ENCODE peak calls at places on chromosomes 11 and 22, in seven cellular contexts. One of them, this sample, is unnamed. For H3K4me1, the result is how much of the 10 kb centered on the place peaks cover.

GRCh38 chr11:47607380-47607779 is 13.2 kb upstream of the C1QTNF4 start:
- DNase-seq in effector memory CD4-positive, alpha-beta T cell: no peak
- DNase-seq in SJSA1: no peak
- DNase-seq in mesendoderm: no peak
- DNase-seq in right atrium auricular region: no peak
- DNase-seq in breast epithelium: no peak
- DNase-seq in iPS DF 6.9: no peak
- DNase-seq in this sample: no peak

GRCh38 chr11:111911563-111912401 is at the start of gene CRYAB:
- DNase-seq in effector memory CD4-positive, alpha-beta T cell: no peak
- DNase-seq in SJSA1: peak
- DNase-seq in mesendoderm: peak
- DNase-seq in right atrium auricular region: peak
- DNase-seq in breast epithelium: peak
- DNase-seq in iPS DF 6.9: no peak
- DNase-seq in this sample: peak

GRCh38 chr11:30128269-30128932 is 102.4 kb upstream of the FSHB start:
- DNase-seq in effector memory CD4-positive, alpha-beta T cell: no peak
- DNase-seq in SJSA1: peak
- DNase-seq in mesendoderm: peak
- DNase-seq in right atrium auricular region: no peak
- DNase-seq in breast epithelium: no peak
- DNase-seq in iPS DF 6.9: peak
- DNase-seq in this sample: no peak

GRCh38 chr22:27985323-27986275 is 66.5 kb upstream of the PITPNB start:
- DNase-seq in effector memory CD4-positive, alpha-beta T cell: no peak
- DNase-seq in SJSA1: no peak
- DNase-seq in mesendoderm: peak
- DNase-seq in right atrium auricular region: peak
- DNase-seq in breast epithelium: no peak
- DNase-seq in iPS DF 6.9: no peak
- DNase-seq in this sample: no peak

GRCh38 chr11:12556788-12557384 is 117.3 kb upstream of the TEAD1 start:
- DNase-seq in effector memory CD4-positive, alpha-beta T cell: no peak
- DNase-seq in SJSA1: peak
- DNase-seq in mesendoderm: peak
- DNase-seq in right atrium auricular region: peak
- DNase-seq in breast epithelium: peak
- DNase-seq in iPS DF 6.9: peak
- DNase-seq in this sample: no peak

GRCh38 chr22:44586337-44586990 is 88.4 kb upstream of the RTL6 start:
- DNase-seq in effector memory CD4-positive, alpha-beta T cell: no peak
- DNase-seq in SJSA1: no peak
- DNase-seq in mesendoderm: peak
- DNase-seq in right atrium auricular region: no peak
- DNase-seq in breast epithelium: no peak
- DNase-seq in iPS DF 6.9: no peak
- DNase-seq in this sample: no peak

GRCh38 chr11:115501895-115502589 is 2.2 kb downstream of the CADM1 start:
- DNase-seq in effector memory CD4-positive, alpha-beta T cell: no peak
- DNase-seq in SJSA1: no peak
- DNase-seq in mesendoderm: peak
- DNase-seq in right atrium auricular region: no peak
- DNase-seq in breast epithelium: no peak
- DNase-seq in iPS DF 6.9: no peak
- DNase-seq in this sample: no peak

GRCh38 chr22:17917490-17917983 is 106.8 kb downstream of the MICAL3 start:
- DNase-seq in effector memory CD4-positive, alpha-beta T cell: no peak
- DNase-seq in SJSA1: no peak
- DNase-seq in mesendoderm: no peak
- DNase-seq in right atrium auricular region: no peak
- DNase-seq in breast epithelium: no peak
- DNase-seq in iPS DF 6.9: no peak
- DNase-seq in this sample: no peak

GRCh38 chr11:9774591-9775392 is 110.9 kb downstream of the SWAP70 start:
- DNase-seq in effector memory CD4-positive, alpha-beta T cell: no peak
- DNase-seq in SJSA1: peak
- DNase-seq in mesendoderm: peak
- DNase-seq in right atrium auricular region: no peak
- DNase-seq in breast epithelium: no peak
- DNase-seq in iPS DF 6.9: no peak
- DNase-seq in this sample: no peak

GRCh38 chr11:132064987-132065620 is 694.7 kb downstream of the NTM start:
- DNase-seq in effector memory CD4-positive, alpha-beta T cell: no peak
- DNase-seq in SJSA1: peak
- DNase-seq in mesendoderm: no peak
- DNase-seq in right atrium auricular region: no peak
- DNase-seq in breast epithelium: no peak
- DNase-seq in iPS DF 6.9: no peak
- DNase-seq in this sample: peak

GRCh38 chr11:28836285-28837081 is 728.3 kb downstream of the METTL15 start:
- DNase-seq in effector memory CD4-positive, alpha-beta T cell: no peak
- DNase-seq in SJSA1: peak
- DNase-seq in mesendoderm: peak
- DNase-seq in right atrium auricular region: no peak
- DNase-seq in breast epithelium: no peak
- DNase-seq in iPS DF 6.9: no peak
- DNase-seq in this sample: peak

GRCh38 chr11:9231848-9232177 is 33.3 kb downstream of the DENND5A start:
- DNase-seq in effector memory CD4-positive, alpha-beta T cell: no peak
- DNase-seq in SJSA1: peak
- DNase-seq in mesendoderm: no peak
- DNase-seq in right atrium auricular region: no peak
- DNase-seq in breast epithelium: no peak
- DNase-seq in iPS DF 6.9: no peak
- DNase-seq in this sample: no peak

GRCh38 chr11:78379039-78379670 is 38.5 kb downstream of the GAB2 start:
- DNase-seq in effector memory CD4-positive, alpha-beta T cell: no peak
- DNase-seq in SJSA1: no peak
- DNase-seq in mesendoderm: peak
- DNase-seq in right atrium auricular region: no peak
- DNase-seq in breast epithelium: no peak
- DNase-seq in iPS DF 6.9: no peak
- DNase-seq in this sample: no peak

GRCh38 chr22:36554101-36554500 is 25.1 kb upstream of the EIF3D start:
- DNase-seq in effector memory CD4-positive, alpha-beta T cell: no peak
- DNase-seq in SJSA1: no peak
- DNase-seq in mesendoderm: peak
- DNase-seq in right atrium auricular region: no peak
- DNase-seq in breast epithelium: no peak
- DNase-seq in iPS DF 6.9: no peak
- DNase-seq in this sample: no peak

GRCh38 chr11:9095421-9095820 is 4.0 kb upstream of the SCUBE2 start:
- DNase-seq in effector memory CD4-positive, alpha-beta T cell: no peak
- DNase-seq in SJSA1: no peak
- DNase-seq in mesendoderm: peak
- DNase-seq in right atrium auricular region: no peak
- DNase-seq in breast epithelium: no peak
- DNase-seq in iPS DF 6.9: no peak
- DNase-seq in this sample: no peak

GRCh38 chr11:9693801-9694553 is 30.1 kb downstream of the SWAP70 start:
- DNase-seq in effector memory CD4-positive, alpha-beta T cell: no peak
- DNase-seq in SJSA1: no peak
- DNase-seq in mesendoderm: peak
- DNase-seq in right atrium auricular region: no peak
- DNase-seq in breast epithelium: no peak
- DNase-seq in iPS DF 6.9: no peak
- DNase-seq in this sample: no peak

GRCh38 chr11:65120831-65121230 is 1.1 kb downstream of the FAU start:
- DNase-seq in effector memory CD4-positive, alpha-beta T cell: no peak
- DNase-seq in SJSA1: no peak
- DNase-seq in mesendoderm: no peak
- DNase-seq in right atrium auricular region: no peak
- DNase-seq in breast epithelium: no peak
- DNase-seq in iPS DF 6.9: no peak
- DNase-seq in this sample: no peak

GRCh38 chr11:44264761-44265160 is 45.2 kb downstream of the ALX4 start:
- DNase-seq in effector memory CD4-positive, alpha-beta T cell: no peak
- DNase-seq in SJSA1: no peak
- DNase-seq in mesendoderm: no peak
- DNase-seq in right atrium auricular region: no peak
- DNase-seq in breast epithelium: no peak
- DNase-seq in iPS DF 6.9: no peak
- DNase-seq in this sample: no peak

DNA sequence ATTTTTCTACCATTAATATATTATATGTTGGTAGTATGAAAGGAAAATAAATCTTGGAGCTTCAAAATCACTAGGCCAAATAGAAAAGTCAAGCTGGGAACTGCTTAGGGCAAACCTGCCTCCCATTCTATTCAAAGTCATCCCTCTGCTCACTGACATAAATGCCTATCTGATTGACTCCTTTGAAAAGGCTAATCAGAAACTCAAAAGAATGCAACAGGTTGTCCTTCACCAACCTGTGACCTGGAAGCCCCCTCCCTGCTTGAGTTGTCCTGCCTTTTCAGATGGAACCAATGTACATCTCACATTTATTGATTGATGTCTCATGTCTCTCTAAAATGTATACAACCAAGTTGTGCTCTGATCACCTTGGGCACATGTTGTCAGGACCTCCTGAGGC is 3.2 kb upstream of the TRIM34 start:
- DNase-seq in effector memory CD4-positive, alpha-beta T cell: no peak
- DNase-seq in SJSA1: no peak
- DNase-seq in mesendoderm: peak
- DNase-seq in right atrium auricular region: no peak
- DNase-seq in breast epithelium: no peak
- DNase-seq in iPS DF 6.9: no peak
- DNase-seq in this sample: no peak
- H3K4me1 ChIP-seq in effector memory CD4-positive, alpha-beta T cell: under half
- H3K4me1 ChIP-seq in SJSA1: under half
- H3K4me1 ChIP-seq in mesendoderm: under half
- H3K4me1 ChIP-seq in right atrium auricular region: under half
- H3K4me1 ChIP-seq in breast epithelium: under half
- H3K4me1 ChIP-seq in iPS DF 6.9: under half
- H3K4me1 ChIP-seq in this sample: half or more

GRCh38 chr22:24205438-24206189 is 24.3 kb downstream of the SUSD2 start:
- DNase-seq in effector memory CD4-positive, alpha-beta T cell: no peak
- DNase-seq in SJSA1: no peak
- DNase-seq in mesendoderm: no peak
- DNase-seq in right atrium auricular region: no peak
- DNase-seq in breast epithelium: no peak
- DNase-seq in iPS DF 6.9: no peak
- DNase-seq in this sample: no peak

GRCh38 chr22:24208012-24208749 is 26.9 kb downstream of the SUSD2 start:
- DNase-seq in effector memory CD4-positive, alpha-beta T cell: no peak
- DNase-seq in SJSA1: peak
- DNase-seq in mesendoderm: no peak
- DNase-seq in right atrium auricular region: peak
- DNase-seq in breast epithelium: peak
- DNase-seq in iPS DF 6.9: no peak
- DNase-seq in this sample: no peak

GRCh38 chr22:24207264-24208011 is 26.2 kb downstream of the SUSD2 start:
- DNase-seq in effector memory CD4-positive, alpha-beta T cell: no peak
- DNase-seq in SJSA1: peak
- DNase-seq in mesendoderm: no peak
- DNase-seq in right atrium auricular region: no peak
- DNase-seq in breast epithelium: no peak
- DNase-seq in iPS DF 6.9: no peak
- DNase-seq in this sample: no peak

GRCh38 chr22:24214467-24215285 is 30.2 kb downstream of the GGT5 start:
- DNase-seq in effector memory CD4-positive, alpha-beta T cell: no peak
- DNase-seq in SJSA1: no peak
- DNase-seq in mesendoderm: no peak
- DNase-seq in right atrium auricular region: no peak
- DNase-seq in breast epithelium: no peak
- DNase-seq in iPS DF 6.9: no peak
- DNase-seq in this sample: no peak

GRCh38 chr22:24209016-24209415 is 27.7 kb downstream of the SUSD2 start:
- DNase-seq in effector memory CD4-positive, alpha-beta T cell: no peak
- DNase-seq in SJSA1: no peak
- DNase-seq in mesendoderm: no peak
- DNase-seq in right atrium auricular region: no peak
- DNase-seq in breast epithelium: no peak
- DNase-seq in iPS DF 6.9: no peak
- DNase-seq in this sample: no peak
- H3K27ac ChIP-seq in effector memory CD4-positive, alpha-beta T cell: no peak
- H3K27ac ChIP-seq in SJSA1: peak
- H3K27ac ChIP-seq in mesendoderm: no peak
- H3K27ac ChIP-seq in right atrium auricular region: no peak
- H3K27ac ChIP-seq in breast epithelium: peak
- H3K27ac ChIP-seq in iPS DF 6.9: no peak
- H3K27ac ChIP-seq in this sample: peak

DNA sequence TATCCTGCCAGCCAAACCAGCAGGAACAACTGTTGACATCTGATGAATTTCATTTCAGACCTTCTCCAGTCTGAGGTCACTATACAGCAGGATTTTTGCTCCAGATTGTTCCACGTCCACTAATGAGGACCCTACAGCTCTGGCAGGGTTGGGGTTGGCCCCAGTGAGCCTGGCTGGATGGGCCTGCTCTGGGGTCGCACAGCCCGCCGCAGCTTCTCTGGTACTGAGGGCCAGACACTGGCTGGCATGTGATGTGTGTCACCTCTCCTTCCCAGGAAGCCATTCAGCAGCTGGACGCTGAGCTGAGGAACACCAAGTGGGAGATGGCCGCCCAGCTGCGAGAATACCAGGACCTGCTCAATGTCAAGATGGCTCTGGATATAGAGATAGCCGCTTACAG is 5.4 kb downstream of the NEFH start:
- DNase-seq in effector memory CD4-positive, alpha-beta T cell: no peak
- DNase-seq in SJSA1: no peak
- DNase-seq in mesendoderm: no peak
- DNase-seq in right atrium auricular region: no peak
- DNase-seq in breast epithelium: no peak
- DNase-seq in iPS DF 6.9: no peak
- DNase-seq in this sample: no peak
- H3K4me3 ChIP-seq in effector memory CD4-positive, alpha-beta T cell: no peak
- H3K4me3 ChIP-seq in SJSA1: no peak
- H3K4me3 ChIP-seq in mesendoderm: no peak
- H3K4me3 ChIP-seq in right atrium auricular region: no peak
- H3K4me3 ChIP-seq in breast epithelium: no peak
- H3K4me3 ChIP-seq in iPS DF 6.9: no peak
- H3K4me3 ChIP-seq in this sample: no peak

DNA sequence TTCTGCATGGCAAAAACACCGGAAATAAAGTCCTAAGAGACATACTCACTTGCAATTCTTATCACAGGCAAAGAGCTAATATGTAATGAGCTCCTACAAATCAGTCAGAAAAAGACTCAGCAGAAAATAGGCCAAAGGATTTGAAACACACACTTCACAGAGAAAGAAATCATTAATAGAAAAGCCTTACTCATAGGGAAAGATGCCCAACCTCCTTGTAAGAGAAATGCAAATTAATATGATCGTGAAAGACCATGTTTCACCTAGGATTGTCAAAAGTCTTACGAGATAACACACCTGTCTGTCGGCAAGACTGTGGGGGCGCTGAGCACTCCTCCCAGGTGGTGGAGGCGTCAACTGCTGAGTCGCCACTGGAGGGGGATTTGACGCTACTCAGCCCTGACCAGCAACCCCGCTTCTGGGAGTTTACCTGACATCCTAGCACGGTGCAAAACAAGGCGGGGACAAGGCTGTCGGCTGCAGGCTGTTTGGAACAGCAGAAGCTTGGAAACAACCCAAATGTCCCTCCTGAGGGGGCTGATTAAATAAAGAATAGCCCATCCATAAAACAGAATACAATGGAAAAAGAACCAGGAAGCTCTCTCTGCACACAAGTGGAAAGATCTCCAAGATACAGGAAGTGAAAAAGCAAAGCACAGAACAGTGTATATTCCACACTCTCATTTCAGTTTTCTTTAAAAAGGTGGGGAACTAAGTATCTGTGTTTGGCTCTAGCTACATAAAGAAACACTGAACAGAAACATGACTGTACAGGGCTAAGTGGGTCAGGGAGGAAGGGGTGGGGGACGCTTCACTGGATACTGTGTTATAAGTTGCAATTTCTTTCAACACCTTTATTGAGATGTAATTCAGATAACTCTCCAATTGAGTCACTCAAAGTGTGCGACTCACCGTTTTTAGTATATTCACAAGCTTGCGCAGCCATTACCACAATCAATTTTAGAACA is 11.5 kb downstream of the CSNK1E start:
- DNase-seq in effector memory CD4-positive, alpha-beta T cell: peak
- DNase-seq in SJSA1: no peak
- DNase-seq in mesendoderm: peak
- DNase-seq in right atrium auricular region: no peak
- DNase-seq in breast epithelium: no peak
- DNase-seq in iPS DF 6.9: no peak
- DNase-seq in this sample: no peak
- H3K4me1 ChIP-seq in effector memory CD4-positive, alpha-beta T cell: under half
- H3K4me1 ChIP-seq in SJSA1: under half
- H3K4me1 ChIP-seq in mesendoderm: under half
- H3K4me1 ChIP-seq in right atrium auricular region: half or more
- H3K4me1 ChIP-seq in breast epithelium: under half
- H3K4me1 ChIP-seq in iPS DF 6.9: under half
- H3K4me1 ChIP-seq in this sample: half or more

This sample was measured in RWPE2.